ENCODE peak calls at places on chromosomes 5 and 9, in ten cellular contexts. One of them, this sample, is unnamed.

GRCh38 chr5:147901555-147901954 is 4.8 kb downstream of the C5orf46 start:
- DNase-seq in stimulated activated CD4-positive, alpha-beta T cell treated with anti-CD3 and anti-CD28 coated beads, Interleukin-2, amount 100 ng/mL, for 24 hours: no peak
- DNase-seq in lung: no peak
- DNase-seq in CD4-positive, alpha-beta T cell: no peak
- DNase-seq in AG20443: peak; percentile 17
- DNase-seq in NCI-H1092: no peak
- DNase-seq in stimulated activated CD8-positive, alpha-beta memory T cell treated with anti-CD3 and anti-CD28 coated beads, Interleukin-7, amount 100 ng/mL, for 1 hour: no peak
- DNase-seq in activated naive CD4-positive, alpha-beta T cell: no peak
- DNase-seq in astrocyte of the cerebellum: peak; percentile 63
- DNase-seq in activated CD4-positive, alpha-beta T cell treated with anti-CD3 and anti-CD28 coated beads, Interleukin-2, amount 10 ng/mL, durations not matched to agents 7 days and 5 days: no peak
- DNase-seq in this sample: no peak

GRCh38 chr5:130151239-130151638 is 247.0 kb downstream of the CHSY3 start:
- DNase-seq in activated naive CD4-positive, alpha-beta T cell: no peak
- DNase-seq in stimulated activated CD8-positive, alpha-beta memory T cell treated with anti-CD3 and anti-CD28 coated beads, Interleukin-7, amount 100 ng/mL, for 1 hour: no peak
- DNase-seq in activated CD4-positive, alpha-beta T cell treated with anti-CD3 and anti-CD28 coated beads, Interleukin-2, amount 10 ng/mL, durations not matched to agents 7 days and 5 days: no peak
- DNase-seq in AG20443: no peak
- DNase-seq in astrocyte of the cerebellum: no peak
- DNase-seq in stimulated activated CD4-positive, alpha-beta T cell treated with anti-CD3 and anti-CD28 coated beads, Interleukin-2, amount 100 ng/mL, for 24 hours: no peak
- DNase-seq in lung: no peak
- DNase-seq in NCI-H1092: no peak
- DNase-seq in CD4-positive, alpha-beta T cell: no peak
- DNase-seq in this sample: no peak

GRCh38 chr9:129895376-129896268 is 60.4 kb downstream of the USP20 start:
- DNase-seq in lung: no peak
- DNase-seq in CD4-positive, alpha-beta T cell: no peak
- DNase-seq in AG20443: no peak
- DNase-seq in stimulated activated CD8-positive, alpha-beta memory T cell treated with anti-CD3 and anti-CD28 coated beads, Interleukin-7, amount 100 ng/mL, for 1 hour: no peak
- DNase-seq in activated naive CD4-positive, alpha-beta T cell: peak; percentile 21
- DNase-seq in astrocyte of the cerebellum: no peak
- DNase-seq in NCI-H1092: no peak
- DNase-seq in activated CD4-positive, alpha-beta T cell treated with anti-CD3 and anti-CD28 coated beads, Interleukin-2, amount 10 ng/mL, durations not matched to agents 7 days and 5 days: peak; percentile 60
- DNase-seq in stimulated activated CD4-positive, alpha-beta T cell treated with anti-CD3 and anti-CD28 coated beads, Interleukin-2, amount 100 ng/mL, for 24 hours: peak; percentile 35
- DNase-seq in this sample: no peak

GRCh38 chr5:100762163-100762562 is 140.9 kb downstream of the ST8SIA4 start:
- DNase-seq in astrocyte of the cerebellum: no peak
- DNase-seq in CD4-positive, alpha-beta T cell: no peak
- DNase-seq in activated CD4-positive, alpha-beta T cell treated with anti-CD3 and anti-CD28 coated beads, Interleukin-2, amount 10 ng/mL, durations not matched to agents 7 days and 5 days: no peak
- DNase-seq in stimulated activated CD8-positive, alpha-beta memory T cell treated with anti-CD3 and anti-CD28 coated beads, Interleukin-7, amount 100 ng/mL, for 1 hour: no peak
- DNase-seq in stimulated activated CD4-positive, alpha-beta T cell treated with anti-CD3 and anti-CD28 coated beads, Interleukin-2, amount 100 ng/mL, for 24 hours: no peak
- DNase-seq in AG20443: no peak
- DNase-seq in lung: no peak
- DNase-seq in NCI-H1092: no peak
- DNase-seq in activated naive CD4-positive, alpha-beta T cell: no peak
- DNase-seq in this sample: no peak

GRCh38 chr5:170342153-170342552 is 44.6 kb upstream of the LCP2 start:
- DNase-seq in activated CD4-positive, alpha-beta T cell treated with anti-CD3 and anti-CD28 coated beads, Interleukin-2, amount 10 ng/mL, durations not matched to agents 7 days and 5 days: no peak
- DNase-seq in lung: no peak
- DNase-seq in NCI-H1092: no peak
- DNase-seq in astrocyte of the cerebellum: no peak
- DNase-seq in activated naive CD4-positive, alpha-beta T cell: no peak
- DNase-seq in AG20443: no peak
- DNase-seq in CD4-positive, alpha-beta T cell: no peak
- DNase-seq in stimulated activated CD4-positive, alpha-beta T cell treated with anti-CD3 and anti-CD28 coated beads, Interleukin-2, amount 100 ng/mL, for 24 hours: no peak
- DNase-seq in stimulated activated CD8-positive, alpha-beta memory T cell treated with anti-CD3 and anti-CD28 coated beads, Interleukin-7, amount 100 ng/mL, for 1 hour: no peak
- DNase-seq in this sample: no peak

GRCh38 chr5:99060306-99061261 is 131.8 kb upstream of the CHD1 start:
- DNase-seq in lung: peak; percentile 78
- DNase-seq in stimulated activated CD8-positive, alpha-beta memory T cell treated with anti-CD3 and anti-CD28 coated beads, Interleukin-7, amount 100 ng/mL, for 1 hour: peak; percentile 70
- DNase-seq in activated naive CD4-positive, alpha-beta T cell: peak; percentile 83
- DNase-seq in AG20443: peak; percentile 68
- DNase-seq in NCI-H1092: peak; percentile 43
- DNase-seq in CD4-positive, alpha-beta T cell: peak; percentile 85
- DNase-seq in activated CD4-positive, alpha-beta T cell treated with anti-CD3 and anti-CD28 coated beads, Interleukin-2, amount 10 ng/mL, durations not matched to agents 7 days and 5 days: peak; percentile 90
- DNase-seq in stimulated activated CD4-positive, alpha-beta T cell treated with anti-CD3 and anti-CD28 coated beads, Interleukin-2, amount 100 ng/mL, for 24 hours: peak; percentile 90
- DNase-seq in astrocyte of the cerebellum: peak; percentile 61
- DNase-seq in this sample: peak; percentile 72

GRCh38 chr9:33225319-33226152 is 14.4 kb upstream of the SPINK4 start:
- DNase-seq in activated CD4-positive, alpha-beta T cell treated with anti-CD3 and anti-CD28 coated beads, Interleukin-2, amount 10 ng/mL, durations not matched to agents 7 days and 5 days: peak; percentile 84
- DNase-seq in stimulated activated CD4-positive, alpha-beta T cell treated with anti-CD3 and anti-CD28 coated beads, Interleukin-2, amount 100 ng/mL, for 24 hours: peak; percentile 81
- DNase-seq in AG20443: peak; percentile 63
- DNase-seq in stimulated activated CD8-positive, alpha-beta memory T cell treated with anti-CD3 and anti-CD28 coated beads, Interleukin-7, amount 100 ng/mL, for 1 hour: peak; percentile 49
- DNase-seq in lung: peak; percentile 61
- DNase-seq in activated naive CD4-positive, alpha-beta T cell: peak; percentile 49
- DNase-seq in NCI-H1092: peak; percentile 48
- DNase-seq in CD4-positive, alpha-beta T cell: peak; percentile 70
- DNase-seq in astrocyte of the cerebellum: peak; percentile 71
- DNase-seq in this sample: peak; percentile 45

GRCh38 chr9:5632540-5632939 is 3.6 kb downstream of the RIC1 start:
- DNase-seq in activated CD4-positive, alpha-beta T cell treated with anti-CD3 and anti-CD28 coated beads, Interleukin-2, amount 10 ng/mL, durations not matched to agents 7 days and 5 days: no peak
- DNase-seq in AG20443: no peak
- DNase-seq in CD4-positive, alpha-beta T cell: no peak
- DNase-seq in NCI-H1092: no peak
- DNase-seq in stimulated activated CD8-positive, alpha-beta memory T cell treated with anti-CD3 and anti-CD28 coated beads, Interleukin-7, amount 100 ng/mL, for 1 hour: no peak
- DNase-seq in activated naive CD4-positive, alpha-beta T cell: no peak
- DNase-seq in lung: no peak
- DNase-seq in astrocyte of the cerebellum: no peak
- DNase-seq in stimulated activated CD4-positive, alpha-beta T cell treated with anti-CD3 and anti-CD28 coated beads, Interleukin-2, amount 100 ng/mL, for 24 hours: no peak
- DNase-seq in this sample: no peak

GRCh38 chr5:125262782-125263181 is 516.3 kb upstream of the ZNF608 start:
- DNase-seq in activated naive CD4-positive, alpha-beta T cell: no peak
- DNase-seq in stimulated activated CD4-positive, alpha-beta T cell treated with anti-CD3 and anti-CD28 coated beads, Interleukin-2, amount 100 ng/mL, for 24 hours: no peak
- DNase-seq in activated CD4-positive, alpha-beta T cell treated with anti-CD3 and anti-CD28 coated beads, Interleukin-2, amount 10 ng/mL, durations not matched to agents 7 days and 5 days: no peak
- DNase-seq in stimulated activated CD8-positive, alpha-beta memory T cell treated with anti-CD3 and anti-CD28 coated beads, Interleukin-7, amount 100 ng/mL, for 1 hour: no peak
- DNase-seq in lung: no peak
- DNase-seq in AG20443: no peak
- DNase-seq in CD4-positive, alpha-beta T cell: no peak
- DNase-seq in astrocyte of the cerebellum: no peak
- DNase-seq in NCI-H1092: no peak
- DNase-seq in this sample: no peak

GRCh38 chr5:102670224-102670836 is 84.8 kb upstream of the PAM start:
- DNase-seq in AG20443: peak; percentile 68
- DNase-seq in activated naive CD4-positive, alpha-beta T cell: no peak
- DNase-seq in lung: no peak
- DNase-seq in CD4-positive, alpha-beta T cell: no peak
- DNase-seq in stimulated activated CD8-positive, alpha-beta memory T cell treated with anti-CD3 and anti-CD28 coated beads, Interleukin-7, amount 100 ng/mL, for 1 hour: no peak
- DNase-seq in astrocyte of the cerebellum: no peak
- DNase-seq in stimulated activated CD4-positive, alpha-beta T cell treated with anti-CD3 and anti-CD28 coated beads, Interleukin-2, amount 100 ng/mL, for 24 hours: no peak
- DNase-seq in activated CD4-positive, alpha-beta T cell treated with anti-CD3 and anti-CD28 coated beads, Interleukin-2, amount 10 ng/mL, durations not matched to agents 7 days and 5 days: no peak
- DNase-seq in NCI-H1092: no peak
- DNase-seq in this sample: no peak

GRCh38 chr5:40453689-40454088 is 226.0 kb upstream of the PTGER4 start:
- DNase-seq in AG20443: no peak
- DNase-seq in CD4-positive, alpha-beta T cell: no peak
- DNase-seq in activated naive CD4-positive, alpha-beta T cell: no peak
- DNase-seq in stimulated activated CD4-positive, alpha-beta T cell treated with anti-CD3 and anti-CD28 coated beads, Interleukin-2, amount 100 ng/mL, for 24 hours: no peak
- DNase-seq in NCI-H1092: no peak
- DNase-seq in stimulated activated CD8-positive, alpha-beta memory T cell treated with anti-CD3 and anti-CD28 coated beads, Interleukin-7, amount 100 ng/mL, for 1 hour: no peak
- DNase-seq in activated CD4-positive, alpha-beta T cell treated with anti-CD3 and anti-CD28 coated beads, Interleukin-2, amount 10 ng/mL, durations not matched to agents 7 days and 5 days: no peak
- DNase-seq in lung: no peak
- DNase-seq in astrocyte of the cerebellum: no peak
- DNase-seq in this sample: no peak

GRCh38 chr9:86099695-86100364 is 472 bp upstream of the GOLM1 start:
- DNase-seq in CD4-positive, alpha-beta T cell: no peak
- DNase-seq in activated CD4-positive, alpha-beta T cell treated with anti-CD3 and anti-CD28 coated beads, Interleukin-2, amount 10 ng/mL, durations not matched to agents 7 days and 5 days: peak; percentile 19
- DNase-seq in NCI-H1092: no peak
- DNase-seq in astrocyte of the cerebellum: no peak
- DNase-seq in stimulated activated CD4-positive, alpha-beta T cell treated with anti-CD3 and anti-CD28 coated beads, Interleukin-2, amount 100 ng/mL, for 24 hours: peak; percentile 17
- DNase-seq in lung: peak; percentile 38
- DNase-seq in activated naive CD4-positive, alpha-beta T cell: no peak
- DNase-seq in AG20443: peak; percentile 79
- DNase-seq in stimulated activated CD8-positive, alpha-beta memory T cell treated with anti-CD3 and anti-CD28 coated beads, Interleukin-7, amount 100 ng/mL, for 1 hour: no peak
- DNase-seq in this sample: no peak

GRCh38 chr9:109399258-109399767 is 78.5 kb upstream of the EPB41L4B start:
- DNase-seq in AG20443: no peak
- DNase-seq in astrocyte of the cerebellum: no peak
- DNase-seq in lung: no peak
- DNase-seq in activated naive CD4-positive, alpha-beta T cell: no peak
- DNase-seq in NCI-H1092: no peak
- DNase-seq in activated CD4-positive, alpha-beta T cell treated with anti-CD3 and anti-CD28 coated beads, Interleukin-2, amount 10 ng/mL, durations not matched to agents 7 days and 5 days: no peak
- DNase-seq in stimulated activated CD8-positive, alpha-beta memory T cell treated with anti-CD3 and anti-CD28 coated beads, Interleukin-7, amount 100 ng/mL, for 1 hour: no peak
- DNase-seq in CD4-positive, alpha-beta T cell: no peak
- DNase-seq in stimulated activated CD4-positive, alpha-beta T cell treated with anti-CD3 and anti-CD28 coated beads, Interleukin-2, amount 100 ng/mL, for 24 hours: no peak
- DNase-seq in this sample: no peak

GRCh38 chr5:173643964-173644363 is 27.5 kb upstream of the BOD1 start:
- DNase-seq in stimulated activated CD4-positive, alpha-beta T cell treated with anti-CD3 and anti-CD28 coated beads, Interleukin-2, amount 100 ng/mL, for 24 hours: no peak
- DNase-seq in NCI-H1092: peak; percentile 75
- DNase-seq in stimulated activated CD8-positive, alpha-beta memory T cell treated with anti-CD3 and anti-CD28 coated beads, Interleukin-7, amount 100 ng/mL, for 1 hour: no peak
- DNase-seq in activated naive CD4-positive, alpha-beta T cell: no peak
- DNase-seq in CD4-positive, alpha-beta T cell: no peak
- DNase-seq in activated CD4-positive, alpha-beta T cell treated with anti-CD3 and anti-CD28 coated beads, Interleukin-2, amount 10 ng/mL, durations not matched to agents 7 days and 5 days: no peak
- DNase-seq in AG20443: no peak
- DNase-seq in astrocyte of the cerebellum: no peak
- DNase-seq in lung: no peak
- DNase-seq in this sample: no peak

This sample was measured in activated T-helper 1 cell treated with anti-CD3 and anti-CD28 coated beads, Interleukin-2, amount 50 U/mL, for 16 hours.